ENCODE peak calls at places on chromosomes 11 and 22, in six cellular contexts. One of them, this sample, is unnamed.

GRCh38 chr11:117090111-117090706 is 8.0 kb downstream of the SIK3 start:
- DNase-seq in ovary: no peak
- DNase-seq in tibial nerve: no peak
- DNase-seq in A549: no peak
- DNase-seq in upper lobe of left lung: no peak
- DNase-seq in K562: no peak
- DNase-seq in this sample: no peak

GRCh38 chr22:20803696-20804324 is 29.9 kb downstream of the SERPIND1 start:
- DNase-seq in ovary: peak
- DNase-seq in tibial nerve: no peak
- DNase-seq in A549: peak
- DNase-seq in upper lobe of left lung: no peak
- DNase-seq in K562: peak
- DNase-seq in this sample: peak

GRCh38 chr22:46754110-46754799 is 8.2 kb upstream of the TBC1D22A start:
- DNase-seq in ovary: peak
- DNase-seq in tibial nerve: peak
- DNase-seq in A549: peak
- DNase-seq in upper lobe of left lung: peak
- DNase-seq in K562: peak
- DNase-seq in this sample: peak

GRCh38 chr11:44519989-44520737 is 45.3 kb upstream of the CD82 start:
- DNase-seq in ovary: peak
- DNase-seq in tibial nerve: peak
- DNase-seq in A549: no peak
- DNase-seq in upper lobe of left lung: peak
- DNase-seq in K562: no peak
- DNase-seq in this sample: no peak

GRCh38 chr11:6127881-6128280 is 20.4 kb downstream of the OR56B4 start:
- DNase-seq in ovary: no peak
- DNase-seq in tibial nerve: no peak
- DNase-seq in A549: no peak
- DNase-seq in upper lobe of left lung: no peak
- DNase-seq in K562: no peak
- DNase-seq in this sample: no peak

GRCh38 chr11:125165664-125166346 is 1.3 kb downstream of the PKNOX2 start:
- DNase-seq in ovary: peak
- DNase-seq in tibial nerve: no peak
- DNase-seq in A549: peak
- DNase-seq in upper lobe of left lung: no peak
- DNase-seq in K562: no peak
- DNase-seq in this sample: no peak

GRCh38 chr22:20155330-20156041 is 4.6 kb upstream of the CCDC188 start:
- DNase-seq in ovary: no peak
- DNase-seq in tibial nerve: no peak
- DNase-seq in A549: no peak
- DNase-seq in upper lobe of left lung: peak
- DNase-seq in K562: no peak
- DNase-seq in this sample: peak

GRCh38 chr11:43989162-43989961 is 46.9 kb downstream of the C11orf96 start:
- DNase-seq in ovary: peak
- DNase-seq in tibial nerve: peak
- DNase-seq in A549: no peak
- DNase-seq in upper lobe of left lung: peak
- DNase-seq in K562: no peak
- DNase-seq in this sample: no peak

GRCh38 chr22:18970180-18970947 is 34.3 kb upstream of the PRODH start:
- DNase-seq in ovary: no peak
- DNase-seq in tibial nerve: no peak
- DNase-seq in A549: peak
- DNase-seq in upper lobe of left lung: peak
- DNase-seq in K562: no peak
- DNase-seq in this sample: no peak

GRCh38 chr22:44577391-44578114 is 79.5 kb upstream of the RTL6 start:
- DNase-seq in ovary: no peak
- DNase-seq in tibial nerve: no peak
- DNase-seq in A549: no peak
- DNase-seq in upper lobe of left lung: peak
- DNase-seq in K562: no peak
- DNase-seq in this sample: no peak

GRCh38 chr22:39343259-39344045 is 6.3 kb upstream of the SYNGR1 start:
- DNase-seq in ovary: peak
- DNase-seq in tibial nerve: peak
- DNase-seq in A549: peak
- DNase-seq in upper lobe of left lung: no peak
- DNase-seq in K562: peak
- DNase-seq in this sample: peak

GRCh38 chr22:27327981-27328721 is 473.4 kb downstream of the MN1 start:
- DNase-seq in ovary: no peak
- DNase-seq in tibial nerve: no peak
- DNase-seq in A549: no peak
- DNase-seq in upper lobe of left lung: no peak
- DNase-seq in K562: no peak
- DNase-seq in this sample: no peak

GRCh38 chr11:18192988-18193387 is 20.4 kb downstream of the MRGPRX4 start:
- DNase-seq in ovary: no peak
- DNase-seq in tibial nerve: no peak
- DNase-seq in A549: no peak
- DNase-seq in upper lobe of left lung: no peak
- DNase-seq in K562: no peak
- DNase-seq in this sample: no peak

GRCh38 chr11:132307309-132308020 is 937.0 kb downstream of the NTM start:
- DNase-seq in ovary: no peak
- DNase-seq in tibial nerve: no peak
- DNase-seq in A549: no peak
- DNase-seq in upper lobe of left lung: peak
- DNase-seq in K562: no peak
- DNase-seq in this sample: no peak

GRCh38 chr22:30655532-30655931 is 12.1 kb downstream of the DUSP18 start:
- DNase-seq in ovary: no peak
- DNase-seq in tibial nerve: no peak
- DNase-seq in A549: no peak
- DNase-seq in upper lobe of left lung: no peak
- DNase-seq in K562: no peak
- DNase-seq in this sample: no peak

GRCh38 chr11:61509058-61510029 is 795 bp downstream of the LRRC10B start:
- DNase-seq in ovary: no peak
- DNase-seq in tibial nerve: no peak
- DNase-seq in A549: peak
- DNase-seq in upper lobe of left lung: peak
- DNase-seq in K562: peak
- DNase-seq in this sample: peak
- TF ChIP-seq EP300 in ovary: no peak
- TF ChIP-seq EP300 in tibial nerve: no peak
- TF ChIP-seq EP300 in A549: no peak
- TF ChIP-seq EP300 in upper lobe of left lung: no peak
- TF ChIP-seq EP300 in K562: no peak
- TF ChIP-seq EP300 in this sample: no peak

DNA sequence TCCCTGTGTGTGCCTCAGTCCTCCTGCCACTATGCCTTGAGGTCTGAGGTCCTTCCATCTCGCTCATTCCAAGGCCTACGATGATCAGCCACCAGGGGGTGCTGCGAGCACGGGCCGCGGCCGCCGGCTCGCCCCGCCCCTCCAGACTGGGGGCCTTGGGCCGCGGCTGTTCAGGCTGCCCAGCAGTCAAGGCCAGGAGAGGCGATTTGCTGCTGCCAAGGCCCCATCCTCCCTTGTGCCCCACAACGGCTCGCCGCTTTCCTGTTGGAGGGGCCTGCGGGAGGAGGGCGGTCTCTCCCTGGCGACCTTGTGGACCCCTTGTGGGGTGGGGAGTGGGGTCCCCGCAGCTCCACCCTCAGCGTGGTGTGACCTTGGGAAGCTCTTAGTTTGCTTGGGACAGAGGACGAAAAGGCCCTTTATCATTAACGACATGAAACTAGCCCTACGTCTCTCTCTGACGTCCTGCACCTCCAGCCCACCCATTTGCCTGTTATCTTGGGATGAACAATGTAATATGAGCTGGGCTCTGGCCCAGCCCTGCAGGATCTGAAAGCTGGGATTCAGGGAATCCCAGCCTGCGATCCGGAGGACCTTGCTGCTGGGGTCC is 5.4 kb upstream of the GALR3 start:
- DNase-seq in ovary: peak
- DNase-seq in tibial nerve: peak
- DNase-seq in A549: peak
- DNase-seq in upper lobe of left lung: peak
- DNase-seq in K562: peak
- DNase-seq in this sample: peak
- TF ChIP-seq EP300 in ovary: no peak
- TF ChIP-seq EP300 in tibial nerve: no peak
- TF ChIP-seq EP300 in A549: no peak
- TF ChIP-seq EP300 in upper lobe of left lung: no peak
- TF ChIP-seq EP300 in K562: no peak
- TF ChIP-seq EP300 in this sample: no peak

GRCh38 chr11:35639591-35640179 is 21.4 kb downstream of the FJX1 start:
- DNase-seq in ovary: no peak
- DNase-seq in tibial nerve: no peak
- DNase-seq in A549: no peak
- DNase-seq in upper lobe of left lung: no peak
- DNase-seq in K562: no peak
- DNase-seq in this sample: no peak
- TF ChIP-seq EP300 in ovary: no peak
- TF ChIP-seq EP300 in tibial nerve: no peak
- TF ChIP-seq EP300 in A549: no peak
- TF ChIP-seq EP300 in upper lobe of left lung: no peak
- TF ChIP-seq EP300 in K562: no peak
- TF ChIP-seq EP300 in this sample: no peak

GRCh38 chr22:29031236-29031982 is 30.2 kb downstream of the C22orf31 start:
- DNase-seq in ovary: peak
- DNase-seq in tibial nerve: peak
- DNase-seq in A549: peak
- DNase-seq in upper lobe of left lung: peak
- DNase-seq in K562: peak
- DNase-seq in this sample: peak
- TF ChIP-seq EP300 in ovary: no peak
- TF ChIP-seq EP300 in tibial nerve: peak
- TF ChIP-seq EP300 in A549: no peak
- TF ChIP-seq EP300 in upper lobe of left lung: peak
- TF ChIP-seq EP300 in K562: no peak
- TF ChIP-seq EP300 in this sample: no peak

DNA sequence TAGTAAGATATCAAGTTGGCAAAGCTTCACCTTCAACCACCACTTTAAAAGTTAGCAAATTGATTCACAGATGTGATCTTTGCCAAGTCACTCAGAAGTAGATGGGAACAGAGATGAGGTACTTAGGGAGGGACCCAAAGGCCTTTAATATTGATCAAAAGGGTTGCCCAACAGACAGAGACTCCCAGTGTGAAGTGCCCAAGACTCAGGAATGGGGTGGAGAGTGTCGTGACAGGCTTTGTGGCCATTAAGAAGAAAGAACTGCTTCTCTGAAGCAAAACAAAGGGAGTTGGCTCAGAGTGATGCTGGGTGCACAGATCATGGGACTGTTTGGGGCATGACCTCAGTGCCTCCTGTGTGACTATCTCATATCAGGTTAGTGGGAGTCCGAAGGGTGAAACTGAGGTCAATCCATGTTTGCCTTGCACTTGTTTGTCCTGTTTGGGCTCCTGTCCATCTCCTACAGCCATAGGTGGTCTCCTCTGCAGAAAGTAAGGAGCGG is 132.3 kb downstream of the APIP start:
- DNase-seq in ovary: no peak
- DNase-seq in tibial nerve: no peak
- DNase-seq in A549: no peak
- DNase-seq in upper lobe of left lung: no peak
- DNase-seq in K562: no peak
- DNase-seq in this sample: no peak
- TF ChIP-seq EP300 in ovary: no peak
- TF ChIP-seq EP300 in tibial nerve: no peak
- TF ChIP-seq EP300 in A549: no peak
- TF ChIP-seq EP300 in upper lobe of left lung: no peak
- TF ChIP-seq EP300 in K562: no peak
- TF ChIP-seq EP300 in this sample: no peak